ENCODE peak calls at places on chromosomes 13 and 19, in seven cellular contexts. O, T, G, Q, L, M and K are unnamed samples.

GRCh38 chr19:16457195-16457953 is 14.4 kb downstream of the EPS15L1 start:
- DNase-seq in O (no peak), T (no peak), G (peak; percentile 45), Q (no peak), L (no peak), M (no peak), K (no peak)

GRCh38 chr19:2266183-2266993 is 10.2 kb upstream of the JSRP1 start:
- DNase-seq in O (peak; percentile 60), T (peak; percentile 62), G (peak; percentile 90), Q (no peak), L (no peak), M (peak; percentile 82), K (no peak)

GRCh38 chr13:95644611-95645052 is at the start of gene DZIP1:
- DNase-seq in O (peak; percentile 15), T (peak; percentile 64), G (peak; percentile 84), Q (peak; percentile 22), L (peak; percentile 59), M (peak; percentile 89), K (peak; percentile 75)

GRCh38 chr19:14722127-14722526 is 32.3 kb downstream of the ZNF333 start:
- DNase-seq in O (no peak), T (no peak), G (no peak), Q (no peak), L (no peak), M (no peak), K (no peak)

GRCh38 chr19:44735011-44735410 is 13.5 kb upstream of the BCL3 start:
- DNase-seq in O (no peak), T (no peak), G (no peak), Q (no peak), L (no peak), M (no peak), K (no peak)

GRCh38 chr13:111906816-111907215 is 160.1 kb upstream of the SOX1 start:
- DNase-seq in O (no peak), T (no peak), G (no peak), Q (no peak), L (peak; percentile 6), M (peak; percentile 24), K (no peak)

GRCh38 chr19:48368942-48369341 is 4.8 kb downstream of the SYNGR4 start:
- DNase-seq in O (no peak), T (no peak), G (no peak), Q (no peak), L (no peak), M (no peak), K (no peak)

GRCh38 chr19:55319786-55320185 is 5.4 kb downstream of the TMEM150B start:
- DNase-seq in O (no peak), T (peak; percentile 16), G (no peak), Q (no peak), L (peak; percentile 67), M (peak; percentile 62), K (no peak)

GRCh38 chr13:62611343-62611742 is 1195.7 kb upstream of the PCDH20 start:
- DNase-seq in O (no peak), T (no peak), G (no peak), Q (no peak), L (no peak), M (no peak), K (no peak)